ENCODE peak calls at places on chromosomes 2 and 18, in six cellular contexts. S, W, B, N, I and O are unnamed samples.
A peak's percentile ranks its signal among the peaks of the same experiment; 100 is the strongest.

GRCh38 chr2:9708683-9709538 is 78.1 kb upstream of the YWHAQ start:
- DNase-seq in S (no peak), W (no peak), B (no peak), N (no peak), I (no peak), O (no peak)

GRCh38 chr2:241801611-241802420 is 7.2 kb upstream of the NEU4 start:
- DNase-seq in S (no peak), W (no peak), B (peak; percentile 42), N (peak; percentile 81), I (no peak), O (no peak)

GRCh38 chr2:152098798-152099654 is at the start of gene CACNB4:
- DNase-seq in S (peak; percentile 27), W (no peak), B (peak; percentile 83), N (no peak), I (no peak), O (peak; percentile 55)

GRCh38 chr2:175806115-175806470 is 196.0 kb downstream of the LNPK start:
- DNase-seq in S (no peak), W (no peak), B (no peak), N (no peak), I (no peak), O (no peak)

GRCh38 chr2:166665991-166666940 is 172.2 kb upstream of the SCN7A start:
- DNase-seq in S (no peak), W (no peak), B (no peak), N (no peak), I (no peak), O (no peak)

GRCh38 chr2:223765221-223765775 is 72.1 kb downstream of the AP1S3 start:
- DNase-seq in S (no peak), W (no peak), B (no peak), N (no peak), I (no peak), O (no peak)

GRCh38 chr2:113676651-113677050 is 49.6 kb downstream of the RABL2A start:
- DNase-seq in S (no peak), W (no peak), B (no peak), N (no peak), I (no peak), O (no peak)

GRCh38 chr2:166088634-166089033 is 39.2 kb downstream of the SCN1A start:
- DNase-seq in S (no peak), W (no peak), B (no peak), N (no peak), I (peak; percentile 53), O (no peak)

GRCh38 chr2:222701709-222702108 is 30.3 kb downstream of the MOGAT1 start:
- DNase-seq in S (no peak), W (no peak), B (no peak), N (no peak), I (no peak), O (no peak)

GRCh38 chr2:135055182-135055786 is 3.2 kb downstream of the RAB3GAP1 start:
- DNase-seq in S (no peak), W (no peak), B (no peak), N (no peak), I (no peak), O (no peak)

GRCh38 chr2:178193823-178194599 is at the start of gene OSBPL6:
- DNase-seq in S (no peak), W (no peak), B (peak; percentile 97), N (peak; percentile 95), I (peak; percentile 28), O (peak; percentile 13)

GRCh38 chr2:239661334-239662312 is 260.8 kb upstream of the HDAC4 start:
- DNase-seq in S (no peak), W (no peak), B (no peak), N (no peak), I (no peak), O (no peak)

GRCh38 chr2:221817052-221817451 is 244.9 kb upstream of the EPHA4 start:
- DNase-seq in S (no peak), W (no peak), B (no peak), N (no peak), I (no peak), O (no peak)

GRCh38 chr2:119013640-119014039 is 71.6 kb downstream of the MARCO start:
- DNase-seq in S (no peak), W (no peak), B (no peak), N (no peak), I (no peak), O (no peak)

GRCh38 chr2:159094173-159094737 is 125.8 kb downstream of the TANC1 start:
- DNase-seq in S (no peak), W (no peak), B (no peak), N (no peak), I (no peak), O (no peak)

GRCh38 chr2:77007668-77008067 is 514.5 kb downstream of the LRRTM4 start:
- DNase-seq in S (no peak), W (no peak), B (no peak), N (no peak), I (no peak), O (no peak)

GRCh38 chr2:5694016-5694690 is 2.0 kb downstream of the SOX11 start:
- DNase-seq in S (no peak), W (no peak), B (peak; percentile 65), N (no peak), I (no peak), O (no peak)

GRCh38 chr2:237429761-237430160 is 15.8 kb upstream of the COL6A3 start:
- DNase-seq in S (no peak), W (no peak), B (no peak), N (no peak), I (no peak), O (no peak)

GRCh38 chr2:641501-642430 is 35.4 kb downstream of the TMEM18 start:
- DNase-seq in S (no peak), W (no peak), B (no peak), N (no peak), I (no peak), O (no peak)

GRCh38 chr2:182868049-182868422 is 1.6 kb upstream of the FRZB start:
- DNase-seq in S (no peak), W (no peak), B (peak; percentile 75), N (no peak), I (peak; percentile 80), O (no peak)

GRCh38 chr2:173715483-173715882 is 249.7 kb downstream of the SP3 start:
- DNase-seq in S (no peak), W (no peak), B (no peak), N (no peak), I (no peak), O (no peak)

GRCh38 chr2:62114564-62114963 is 81.4 kb upstream of the B3GNT2 start:
- DNase-seq in S (no peak), W (no peak), B (no peak), N (no peak), I (no peak), O (no peak)

GRCh38 chr18:67612281-67612680 is 95.8 kb upstream of the DSEL start:
- DNase-seq in S (no peak), W (no peak), B (no peak), N (no peak), I (no peak), O (no peak)

GRCh38 chr18:46481048-46481846 is 175.8 kb downstream of the LOXHD1 start:
- DNase-seq in S (no peak), W (no peak), B (peak; percentile 64), N (peak; percentile 36), I (peak; percentile 28), O (peak; percentile 65)

DNA sequence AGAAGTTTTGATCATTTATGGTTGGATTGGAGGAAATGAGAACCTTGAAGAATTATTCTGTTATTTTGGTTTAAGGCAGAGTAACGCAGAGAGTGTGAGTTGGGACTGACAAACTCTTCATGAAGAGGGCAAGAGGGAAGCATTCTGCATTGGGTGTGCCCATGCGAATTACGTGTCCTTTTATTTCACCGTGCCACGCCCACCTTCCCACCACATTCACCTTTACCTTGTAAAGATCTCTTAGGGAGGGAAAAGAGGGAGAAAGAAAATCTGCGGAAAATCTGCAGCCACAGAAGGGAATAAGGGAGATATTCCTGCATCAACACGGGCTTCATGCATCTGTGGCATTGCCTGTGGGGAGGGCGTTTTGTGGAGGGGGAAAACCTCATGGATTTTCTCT is 31.8 kb downstream of the SLC9A4 start:
- DNase-seq in S (no peak), W (no peak), B (no peak), N (no peak), I (no peak), O (no peak)
- TF ChIP-seq GABPA in S (no peak), W (no peak), B (no peak), N (no peak), I (no peak), O (no peak)

GRCh38 chr18:10687161-10687925 is 161.5 kb downstream of the NAPG start:
- DNase-seq in S (no peak), W (no peak), B (no peak), N (no peak), I (no peak), O (no peak)

GRCh38 chr18:10685484-10685883 is 159.7 kb downstream of the NAPG start:
- DNase-seq in S (no peak), W (peak; percentile 70), B (no peak), N (no peak), I (no peak), O (no peak)

GRCh38 chr18:10681581-10682367 is 155.9 kb downstream of the NAPG start:
- DNase-seq in S (no peak), W (no peak), B (no peak), N (no peak), I (no peak), O (no peak)

GRCh38 chr18:10682368-10682714 is 156.5 kb downstream of the NAPG start:
- DNase-seq in S (no peak), W (no peak), B (no peak), N (no peak), I (no peak), O (no peak)
- TF ChIP-seq CTCF in S (peak; percentile 29), W (no peak), B (peak; percentile 18), N (peak; percentile 59), I (peak; percentile 29), O (no peak)

GRCh38 chr18:22980394-22980793 is 47.3 kb downstream of the RBBP8 start:
- DNase-seq in S (no peak), W (no peak), B (no peak), N (no peak), I (no peak), O (no peak)
- H3K27ac ChIP-seq in S (no peak overlapping the region), W (no peak overlapping the region), B (no peak overlapping the region), N (no peak overlapping the region), I (no peak overlapping the region), O (no peak overlapping the region)

GRCh38 chr2:196431957-196432356 is 207.6 kb upstream of the CCDC150 start:
- DNase-seq in S (peak; percentile 9), W (no peak), B (peak; percentile 29), N (no peak), I (peak; percentile 29), O (no peak)

GRCh38 chr2:196437626-196438025 is 201.9 kb upstream of the CCDC150 start:
- DNase-seq in S (no peak), W (no peak), B (no peak), N (no peak), I (no peak), O (no peak)

GRCh38 chr2:196434217-196434616 is 205.3 kb upstream of the CCDC150 start:
- DNase-seq in S (no peak), W (no peak), B (no peak), N (no peak), I (no peak), O (no peak)

GRCh38 chr2:196433116-196433515 is 206.4 kb upstream of the CCDC150 start:
- DNase-seq in S (no peak), W (no peak), B (no peak), N (no peak), I (no peak), O (no peak)

GRCh38 chr2:196435189-196435588 is 204.3 kb upstream of the CCDC150 start:
- DNase-seq in S (no peak), W (no peak), B (no peak), N (no peak), I (no peak), O (no peak)
- TF ChIP-seq GABPA in S (no peak), W (no peak), B (no peak), N (no peak), I (no peak), O (no peak)

GRCh38 chr18:78884502-78884901 is 95.1 kb upstream of the SALL3 start:
- DNase-seq in S (no peak), W (no peak), B (no peak), N (no peak), I (no peak), O (no peak)
- TF ChIP-seq CTCF in S (no peak), W (no peak), B (no peak), N (no peak), I (no peak), O (peak; percentile 31)